ENCODE peak calls at places on chromosomes 11 and 22, in five cellular contexts. Y, I, Q, F and M are unnamed samples.

GRCh38 chr11:2142762-2143202 is 3.6 kb upstream of the IGF2 start:
- DNase-seq in Y (no peak), I (no peak), Q (no peak), F (no peak), M (no peak)

GRCh38 chr11:2351701-2352100 is 25.4 kb upstream of the CD81 start:
- DNase-seq in Y (no peak), I (no peak), Q (no peak), F (no peak), M (no peak)

GRCh38 chr11:30346068-30346688 is 23.3 kb downstream of the ARL14EP start:
- DNase-seq in Y (peak; percentile 54), I (peak; percentile 43), Q (peak; percentile 15), F (peak; percentile 52), M (peak; percentile 48)

GRCh38 chr11:131465056-131465455 is 94.6 kb downstream of the NTM start:
- DNase-seq in Y (no peak), I (no peak), Q (no peak), F (no peak), M (no peak)

GRCh38 chr11:94417386-94417987 is 16.3 kb upstream of the GPR83 start:
- DNase-seq in Y (peak; percentile 32), I (peak; percentile 26), Q (peak; percentile 2), F (peak; percentile 25), M (no peak)

GRCh38 chr22:47218671-47219070 is 456.2 kb downstream of the TBC1D22A start:
- DNase-seq in Y (no peak), I (no peak), Q (no peak), F (no peak), M (no peak)

GRCh38 chr22:44309647-44310046 is 3.1 kb downstream of the SHISAL1 start:
- DNase-seq in Y (no peak), I (no peak), Q (no peak), F (no peak), M (no peak)

GRCh38 chr11:18005376-18006129 is 7.3 kb downstream of the SERGEF start:
- DNase-seq in Y (no peak), I (no peak), Q (no peak), F (no peak), M (no peak)

GRCh38 chr22:17085277-17086091 is 684 bp downstream of the IL17RA start:
- DNase-seq in Y (no peak), I (no peak), Q (no peak), F (no peak), M (no peak)

GRCh38 chr11:4385978-4386740 is 7.3 kb downstream of the TRIM21 start:
- DNase-seq in Y (no peak), I (no peak), Q (no peak), F (no peak), M (no peak)

GRCh38 chr11:23143031-23143430 is 282.8 kb upstream of the CCDC179 start:
- DNase-seq in Y (no peak), I (no peak), Q (no peak), F (no peak), M (no peak)

GRCh38 chr11:61539009-61539408 is 30.5 kb downstream of the LRRC10B start:
- DNase-seq in Y (no peak), I (no peak), Q (no peak), F (no peak), M (no peak)

GRCh38 chr11:1092919-1093318 is 18.2 kb downstream of the MUC2 start:
- DNase-seq in Y (no peak), I (no peak), Q (no peak), F (no peak), M (no peak)

GRCh38 chr11:123653405-123653996 is 923 bp downstream of the SCN3B start:
- DNase-seq in Y (no peak), I (no peak), Q (no peak), F (no peak), M (no peak)

GRCh38 chr11:14872032-14872431 is 20.0 kb downstream of the CYP2R1 start:
- DNase-seq in Y (no peak), I (no peak), Q (no peak), F (no peak), M (no peak)

GRCh38 chr11:43541993-43542392 is 138.5 kb upstream of the HSD17B12 start:
- DNase-seq in Y (no peak), I (no peak), Q (no peak), F (peak; percentile 76), M (no peak)

GRCh38 chr11:112761911-112762685 is 199.1 kb upstream of the NCAM1 start:
- DNase-seq in Y (no peak), I (no peak), Q (no peak), F (no peak), M (no peak)

GRCh38 chr11:114278342-114279065 is 17.7 kb upstream of the NNMT start:
- DNase-seq in Y (no peak), I (no peak), Q (no peak), F (no peak), M (no peak)

GRCh38 chr11:61962213-61963015 is 5.0 kb downstream of the FTH1 start:
- DNase-seq in Y (peak; percentile 10), I (no peak), Q (no peak), F (no peak), M (no peak)

GRCh38 chr11:94128171-94128745 is 383 bp upstream of the PANX1 start:
- DNase-seq in Y (no peak), I (peak; percentile 58), Q (no peak), F (no peak), M (no peak)

GRCh38 chr11:19953909-19954308 is 206.4 kb downstream of the DBX1 start:
- DNase-seq in Y (peak; percentile 78), I (no peak), Q (peak; percentile 24), F (peak; percentile 93), M (no peak)

GRCh38 chr11:69075421-69076128 is 26.8 kb downstream of the TPCN2 start:
- DNase-seq in Y (no peak), I (no peak), Q (peak; percentile 82), F (no peak), M (no peak)

GRCh38 chr22:42269407-42270177 is 861 bp downstream of the TCF20 start:
- DNase-seq in Y (peak; percentile 28), I (peak; percentile 62), Q (peak; percentile 48), F (peak; percentile 67), M (no peak)

GRCh38 chr11:57646756-57647303 is 2.9 kb downstream of the YPEL4 start:
- DNase-seq in Y (no peak), I (no peak), Q (no peak), F (no peak), M (no peak)

GRCh38 chr22:36641902-36642640 is 61.5 kb downstream of the CACNG2 start:
- DNase-seq in Y (no peak), I (no peak), Q (no peak), F (no peak), M (no peak)

GRCh38 chr11:72091292-72091691 is 10.6 kb downstream of the LRRC51 start:
- DNase-seq in Y (peak; percentile 73), I (peak; percentile 78), Q (no peak), F (peak; percentile 68), M (no peak)
- TF ChIP-seq POLR2AphosphoS5 in Y (peak; percentile 14), I (no peak), Q (no peak), F (no peak), M (no peak)

GRCh38 chr22:37676691-37677627 is 1.5 kb downstream of the LGALS1 start:
- DNase-seq in Y (peak; percentile 95), I (peak; percentile 91), Q (peak; percentile 69), F (peak; percentile 75), M (no peak)

GRCh38 chr22:37675930-37676571 is 615 bp downstream of the LGALS1 start:
- DNase-seq in Y (peak; percentile 23), I (peak; percentile 36), Q (no peak), F (no peak), M (no peak)

GRCh38 chr22:37674951-37675929 is at the start of gene LGALS1:
- DNase-seq in Y (peak; percentile 86), I (peak; percentile 84), Q (peak; percentile 92), F (peak; percentile 81), M (no peak)

GRCh38 chr22:37672920-37673453 is 2.4 kb upstream of the LGALS1 start:
- DNase-seq in Y (no peak), I (no peak), Q (no peak), F (no peak), M (no peak)

DNA sequence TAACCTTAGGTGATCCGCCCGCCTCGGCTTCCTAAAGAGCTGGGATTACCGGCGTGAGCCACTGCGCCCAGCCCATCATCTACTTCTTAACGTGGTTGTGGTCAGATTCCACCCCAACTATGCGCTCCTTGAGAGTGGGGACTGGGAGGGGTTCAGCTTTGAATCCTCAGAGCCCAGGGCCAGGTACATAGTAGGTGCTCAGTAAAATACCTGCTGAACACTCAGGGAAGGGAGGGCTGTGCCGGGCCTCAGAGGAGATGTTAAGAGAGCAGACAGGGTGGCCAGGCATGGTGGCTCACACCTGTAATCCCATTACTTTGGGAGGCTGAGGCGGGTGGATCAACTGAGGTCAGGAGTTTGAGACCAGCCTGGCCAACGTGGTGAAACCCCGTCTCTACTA is 1.2 kb upstream of the LGALS1 start:
- DNase-seq in Y (no peak), I (no peak), Q (no peak), F (no peak), M (no peak)
- H3K27ac ChIP-seq in Y (no peak overlapping the region), I (peak overlapping the region; percentile 94), Q (peak overlapping the region; percentile 97), F (no peak overlapping the region), M (no peak overlapping the region)

GRCh38 chr22:20779014-20779812 is 5.3 kb downstream of the SERPIND1 start:
- DNase-seq in Y (no peak), I (no peak), Q (no peak), F (no peak), M (no peak)
- H3K9ac ChIP-seq in Y (no peak overlapping the region), I (no peak overlapping the region), Q (no peak overlapping the region), F (no peak overlapping the region), M (no peak overlapping the region)

DNA sequence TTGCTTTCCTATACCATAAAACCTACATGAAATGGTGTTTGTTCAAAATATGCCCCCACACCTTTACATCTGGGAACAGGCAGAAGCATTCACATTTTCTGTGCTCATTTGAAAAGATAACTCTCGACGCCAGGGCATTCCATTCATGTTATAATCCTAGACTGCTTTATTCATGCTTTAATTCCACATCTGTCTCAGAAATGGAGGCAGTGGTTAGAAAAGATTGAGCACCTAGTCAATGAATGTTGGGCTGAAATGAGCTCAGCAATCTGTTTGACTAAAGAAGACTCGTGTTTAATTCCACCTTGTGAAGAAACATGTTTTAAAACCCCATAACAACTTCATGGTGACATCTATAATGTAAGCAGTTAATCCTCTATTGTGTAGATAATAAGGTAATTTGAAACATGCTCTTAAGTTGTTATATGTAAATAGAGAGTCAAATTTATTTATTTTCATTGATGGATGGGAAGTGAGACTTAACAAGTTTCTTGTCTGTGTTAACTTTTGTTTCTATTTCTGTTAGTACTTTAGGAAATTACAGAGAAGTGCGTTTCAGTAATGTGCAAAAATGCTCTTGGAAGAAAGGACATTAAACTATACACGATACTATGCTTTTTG is 217.5 kb downstream of the DDX10 start:
- DNase-seq in Y (no peak), I (no peak), Q (no peak), F (no peak), M (no peak)
- TF ChIP-seq POLR2AphosphoS5 in Y (no peak), I (no peak), Q (no peak), F (no peak), M (no peak)

GRCh38 chr11:100890779-100891178 is 203.7 kb downstream of the ARHGAP42 start:
- DNase-seq in Y (no peak), I (no peak), Q (no peak), F (no peak), M (no peak)
- H3K27ac ChIP-seq in Y (no peak overlapping the region), I (no peak overlapping the region), Q (no peak overlapping the region), F (no peak overlapping the region), M (no peak overlapping the region)

GRCh38 chr11:121466063-121466794 is 13.5 kb upstream of the SORL1-AS1 start:
- DNase-seq in Y (no peak), I (peak; percentile 79), Q (peak; percentile 93), F (peak; percentile 76), M (no peak)
- H3K9ac ChIP-seq in Y (no peak overlapping the region), I (no peak overlapping the region), Q (peak overlapping the region; percentile 57), F (no peak overlapping the region), M (no peak overlapping the region)

GRCh38 chr11:12244156-12244555 is 133.2 kb upstream of the PARVA start:
- DNase-seq in Y (no peak), I (no peak), Q (no peak), F (no peak), M (no peak)
- TF ChIP-seq POLR2AphosphoS5 in Y (no peak), I (no peak), Q (no peak), F (no peak), M (no peak)